ENCODE peak calls at places on chromosomes 7 and 10, in four cellular contexts. A, T, K and B are unnamed samples.
A peak's percentile ranks its signal among the peaks of the same experiment; 100 is the strongest.

GRCh38 chr10:624605-625334 is 64.7 kb downstream of the DIP2C start:
- DNase-seq in A (no peak), T (peak; percentile 69), K (peak; percentile 38), B (peak; percentile 23)

GRCh38 chr7:47518827-47519226 is 63.1 kb downstream of the TNS3 start:
- DNase-seq in A (no peak), T (peak; percentile 85), K (no peak), B (no peak)

GRCh38 chr7:43856996-43857395 is 12.3 kb downstream of the MRPS24 start:
- DNase-seq in A (no peak), T (no peak), K (no peak), B (no peak)

GRCh38 chr7:116570306-116570705 is 45.5 kb downstream of the CAV1 start:
- DNase-seq in A (no peak), T (no peak), K (no peak), B (no peak)

GRCh38 chr10:53573498-53573897 is 800.9 kb upstream of the MBL2 start:
- DNase-seq in A (no peak), T (no peak), K (no peak), B (no peak)

GRCh38 chr10:49377256-49377655 is 18.6 kb downstream of the DRGX start:
- DNase-seq in A (no peak), T (no peak), K (no peak), B (no peak)

GRCh38 chr10:42972946-42973345 is 103.9 kb upstream of the RET start:
- DNase-seq in A (no peak), T (no peak), K (no peak), B (no peak)

GRCh38 chr7:112487457-112487856 is 6.7 kb downstream of the LSMEM1 start:
- DNase-seq in A (no peak), T (no peak), K (no peak), B (no peak)

GRCh38 chr7:24406053-24406561 is 122.1 kb downstream of the NPY start:
- DNase-seq in A (no peak), T (no peak), K (no peak), B (no peak)

GRCh38 chr7:37110641-37111421 is 337.8 kb downstream of the ELMO1 start:
- DNase-seq in A (no peak), T (no peak), K (no peak), B (no peak)

GRCh38 chr7:37113661-37114355 is 334.9 kb downstream of the ELMO1 start:
- DNase-seq in A (no peak), T (no peak), K (no peak), B (no peak)

GRCh38 chr7:37112210-37112609 is 336.5 kb downstream of the ELMO1 start:
- DNase-seq in A (no peak), T (no peak), K (no peak), B (no peak)

GRCh38 chr7:37111459-37111858 is 337.2 kb downstream of the ELMO1 start:
- DNase-seq in A (no peak), T (no peak), K (no peak), B (no peak)

DNA sequence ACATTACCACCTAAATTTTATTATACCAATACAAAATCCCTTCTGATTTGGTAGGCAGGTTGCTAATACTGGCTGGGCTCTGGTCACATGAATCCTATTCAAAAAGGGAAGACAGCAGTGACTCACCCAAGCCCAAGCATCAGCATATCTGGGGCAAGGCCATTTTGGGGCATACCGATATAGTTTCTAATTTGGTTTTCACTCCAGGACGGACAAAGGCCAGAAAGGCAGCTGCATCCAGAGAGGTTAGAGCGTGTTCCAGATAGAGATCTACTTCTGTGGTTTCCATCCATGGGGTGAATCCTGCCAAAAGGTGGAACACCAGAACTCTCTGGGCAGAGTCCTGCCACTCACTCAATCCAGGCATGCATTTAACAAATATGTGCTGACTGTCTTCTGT is 335.8 kb downstream of the ELMO1 start:
- DNase-seq in A (no peak), T (no peak), K (no peak), B (no peak)
- TF ChIP-seq SUZ12 in A (no peak), T (no peak), K (no peak), B (no peak)

DNA sequence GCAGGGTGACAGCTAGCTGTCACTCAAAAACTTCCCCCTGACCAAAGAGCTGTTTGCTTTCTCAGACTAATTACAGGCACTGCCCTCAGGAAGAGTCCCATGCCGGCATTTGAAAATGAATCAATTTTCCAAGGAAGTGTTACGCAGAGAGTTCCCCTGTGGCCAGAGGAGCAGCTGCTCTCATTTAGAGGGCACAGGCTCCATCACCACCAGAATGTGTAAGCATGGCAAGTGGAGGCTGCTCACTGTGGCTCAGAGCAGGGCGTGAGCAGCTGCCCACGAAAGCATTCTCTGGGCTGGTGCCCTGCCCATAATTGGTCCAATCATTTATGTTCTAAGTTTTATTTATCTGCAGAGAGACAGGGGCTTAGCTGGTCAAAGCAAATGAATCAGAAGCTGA is 202.2 kb downstream of the RAMP3 start:
- DNase-seq in A (no peak), T (no peak), K (no peak), B (no peak)
- TF ChIP-seq ZNF274 in A (no peak), T (no peak), K (no peak), B (no peak)

GRCh38 chr10:31884386-31884785 is 44.2 kb downstream of the ARHGAP12 start:
- DNase-seq in A (no peak), T (no peak), K (no peak), B (no peak)

GRCh38 chr10:31888442-31888841 is 40.2 kb downstream of the ARHGAP12 start:
- DNase-seq in A (no peak), T (peak; percentile 87), K (no peak), B (no peak)

GRCh38 chr10:31886885-31887284 is 41.7 kb downstream of the ARHGAP12 start:
- DNase-seq in A (no peak), T (no peak), K (no peak), B (no peak)

GRCh38 chr10:31887850-31888249 is 40.8 kb downstream of the ARHGAP12 start:
- DNase-seq in A (no peak), T (no peak), K (no peak), B (no peak)
- TF ChIP-seq YY1 in A (no peak), T (no peak), K (no peak), B (no peak)

DNA sequence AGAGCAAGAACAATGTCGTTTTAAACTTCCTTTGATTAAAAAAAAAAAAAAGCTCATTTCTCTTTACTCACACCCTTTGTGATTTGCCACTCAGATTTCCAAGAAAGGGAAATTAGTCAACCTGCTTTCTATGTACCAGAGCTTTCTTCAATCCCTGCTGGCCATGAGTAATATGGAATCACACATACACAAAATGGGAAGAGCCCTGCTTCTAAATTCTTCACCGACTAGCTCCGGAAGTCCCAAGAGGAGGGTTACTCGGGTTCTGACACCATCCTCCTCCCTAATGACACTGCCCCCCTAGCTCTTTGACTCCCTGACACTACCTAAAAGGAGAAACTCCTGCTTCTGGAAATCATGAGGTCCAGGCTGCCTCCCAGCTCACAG is 81.8 kb upstream of the SFMBT2 start:
- DNase-seq in A (no peak), T (no peak), K (no peak), B (no peak)
- TF ChIP-seq SUZ12 in A (no peak), T (no peak), K (no peak), B (no peak)

DNA sequence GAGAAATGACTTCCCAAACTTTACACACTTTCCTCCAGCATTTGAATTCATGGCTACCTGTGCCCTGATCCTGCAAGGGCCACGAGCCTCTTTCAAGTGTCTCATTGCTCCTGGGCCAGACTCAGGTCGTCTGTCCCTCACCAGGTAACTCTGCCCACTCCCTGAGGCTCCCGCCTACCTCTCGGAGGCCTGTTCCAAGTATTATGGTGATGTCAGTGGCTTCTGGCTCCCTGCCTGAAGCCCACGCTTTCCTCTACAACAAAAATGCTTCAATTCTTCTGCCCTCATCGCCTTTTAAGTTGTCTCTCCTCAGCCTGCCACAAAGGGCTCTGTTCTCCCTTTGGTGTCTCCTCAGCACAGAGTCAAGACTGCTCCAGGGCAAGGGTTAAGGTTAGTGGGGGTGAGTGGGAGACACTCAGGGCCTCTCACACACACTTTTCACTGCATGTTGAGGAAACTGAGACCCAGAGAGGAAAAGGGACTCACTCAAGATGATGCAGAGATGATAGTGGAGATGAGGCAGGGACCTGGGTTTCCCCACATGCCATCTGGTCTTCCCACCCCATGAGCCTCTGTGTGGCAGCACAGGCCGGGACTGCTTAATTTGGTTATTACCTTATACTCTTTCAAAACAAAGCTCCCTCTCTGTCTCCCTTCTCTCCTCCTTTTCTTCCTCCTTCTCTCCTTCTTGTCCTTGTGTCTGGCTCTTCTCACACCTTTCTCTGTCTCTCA is 28.3 kb upstream of the EGR2 start:
- DNase-seq in A (no peak), T (no peak), K (no peak), B (no peak)
- TF ChIP-seq ZNF274 in A (no peak), T (no peak), K (no peak), B (no peak)

GRCh38 chr7:32357535-32358277 is 132.5 kb downstream of the LSM5 start:
- DNase-seq in A (no peak), T (no peak), K (no peak), B (no peak)
- TF ChIP-seq YY1 in A (no peak), T (no peak), K (no peak), B (no peak)